ENCODE peak calls at places on chromosomes 7 and 10, in six cellular contexts. Q is H54, Z is vagina, G is HCT116, O is transverse colon, E is Peyer's patch. W is an unnamed sample.

GRCh38 chr10:107364872-107365271 is 200.4 kb upstream of the SORCS1 start:
- DNase-seq in Q (no peak), Z (no peak), G (no peak), O (no peak), E (no peak), W (no peak)

GRCh38 chr7:16067695-16068094 is 353.6 kb downstream of the CRPPA start:
- DNase-seq in Q (no peak), Z (no peak), G (no peak), O (no peak), E (no peak), W (no peak)

GRCh38 chr7:136016649-136017395 is 39.7 kb upstream of the MTPN start:
- DNase-seq in Q (no peak), Z (no peak), G (no peak), O (no peak), E (no peak), W (no peak)

GRCh38 chr10:72638586-72639440 is 12.9 kb upstream of the MICU1 start:
- DNase-seq in Q (no peak), Z (no peak), G (no peak), O (no peak), E (no peak), W (no peak)

GRCh38 chr7:101299511-101300464 is 21.8 kb downstream of the IFT22 start:
- DNase-seq in Q (no peak), Z (no peak), G (no peak), O (no peak), E (no peak), W (no peak)

GRCh38 chr7:84536256-84536870 is 341.8 kb upstream of the SEMA3A start:
- DNase-seq in Q (no peak), Z (no peak), G (no peak), O (no peak), E (no peak), W (no peak)

GRCh38 chr10:30051220-30051619 is 8.2 kb downstream of the JCAD start:
- DNase-seq in Q (no peak), Z (no peak), G (no peak), O (no peak), E (no peak), W (no peak)

GRCh38 chr7:55382251-55382650 is 17.1 kb downstream of the LANCL2 start:
- DNase-seq in Q (no peak), Z (no peak), G (no peak), O (no peak), E (no peak), W (no peak)

GRCh38 chr10:77513783-77514331 is 123.8 kb downstream of the KCNMA1 start:
- DNase-seq in Q (peak), Z (no peak), G (peak), O (peak), E (peak), W (no peak)

GRCh38 chr7:24392774-24393173 is 108.8 kb downstream of the NPY start:
- DNase-seq in Q (no peak), Z (no peak), G (no peak), O (no peak), E (no peak), W (no peak)

GRCh38 chr7:21076054-21076453 is 289.4 kb upstream of the SP8 start:
- DNase-seq in Q (no peak), Z (no peak), G (no peak), O (peak), E (no peak), W (no peak)

GRCh38 chr10:85786401-85786899 is 580.1 kb downstream of the GRID1 start:
- DNase-seq in Q (no peak), Z (no peak), G (peak), O (no peak), E (no peak), W (no peak)

GRCh38 chr7:45183711-45184210 is 26.2 kb downstream of the RAMP3 start:
- DNase-seq in Q (no peak), Z (peak), G (no peak), O (no peak), E (peak), W (no peak)

GRCh38 chr7:26466007-26466406 is 174.3 kb downstream of the SNX10 start:
- DNase-seq in Q (no peak), Z (no peak), G (no peak), O (no peak), E (no peak), W (no peak)

GRCh38 chr10:33273295-33274002 is 61.0 kb downstream of the NRP1 start:
- DNase-seq in Q (peak), Z (no peak), G (no peak), O (peak), E (peak), W (no peak)

GRCh38 chr10:122643931-122644534 is 55.6 kb downstream of the C10orf120 start:
- DNase-seq in Q (no peak), Z (no peak), G (no peak), O (no peak), E (no peak), W (no peak)

GRCh38 chr7:91182819-91183405 is 81.3 kb upstream of the FZD1 start:
- DNase-seq in Q (peak), Z (no peak), G (no peak), O (no peak), E (no peak), W (no peak)

GRCh38 chr10:15703167-15703880 is 16.4 kb downstream of the ITGA8 start:
- DNase-seq in Q (no peak), Z (no peak), G (no peak), O (no peak), E (no peak), W (no peak)

GRCh38 chr7:76000566-76000965 is 6.2 kb upstream of the TMEM120A start:
- DNase-seq in Q (no peak), Z (no peak), G (no peak), O (no peak), E (no peak), W (no peak)

GRCh38 chr7:28990200-28990960 is 32.2 kb upstream of the TRIL start:
- DNase-seq in Q (no peak), Z (no peak), G (no peak), O (no peak), E (no peak), W (no peak)

DNA sequence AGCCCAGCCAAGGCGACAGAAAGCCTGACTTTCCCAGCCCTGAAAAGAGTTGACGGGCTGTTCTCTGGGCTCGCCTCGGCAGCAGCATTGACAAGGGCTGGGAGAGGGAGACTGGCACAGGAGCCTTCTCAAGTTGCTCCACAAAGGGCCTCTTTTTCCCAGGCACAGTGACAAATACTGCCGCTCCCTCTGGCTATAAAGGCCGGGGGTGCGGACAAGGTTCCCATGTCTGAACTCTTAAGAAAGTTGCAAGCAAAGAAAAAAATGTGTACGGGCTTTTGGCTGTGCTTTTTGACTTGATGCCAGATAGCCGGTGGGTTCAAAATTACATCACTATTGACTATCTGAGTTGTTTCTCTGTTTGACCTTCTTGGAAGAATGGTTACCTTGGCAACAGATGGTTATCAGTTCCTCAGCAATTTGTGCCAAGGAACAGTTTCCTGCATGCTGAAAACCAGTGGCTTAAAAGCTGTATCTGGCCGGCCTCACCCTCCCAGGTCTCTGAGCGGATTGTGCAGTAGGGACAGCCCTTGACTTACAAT is 115.9 kb upstream of the EEPD1 start:
- DNase-seq in Q (no peak), Z (peak), G (no peak), O (peak), E (peak), W (peak)
- TF ChIP-seq POLR2A in Q (no peak), Z (no peak), G (no peak), O (no peak), E (no peak), W (no peak)

GRCh38 chr10:102420810-102421644 is at the start of gene FBXL15:
- DNase-seq in Q (peak), Z (peak), G (peak), O (peak), E (peak), W (peak)

GRCh38 chr10:102418612-102419560 is at the start of gene PSD:
- DNase-seq in Q (no peak), Z (no peak), G (no peak), O (no peak), E (no peak), W (no peak)

GRCh38 chr10:102421645-102422585 is 1.3 kb downstream of the FBXL15 start:
- DNase-seq in Q (no peak), Z (no peak), G (no peak), O (peak), E (peak), W (peak)

GRCh38 chr10:102420443-102420809 is 210 bp upstream of the FBXL15 start:
- DNase-seq in Q (peak), Z (no peak), G (no peak), O (peak), E (no peak), W (no peak)

DNA sequence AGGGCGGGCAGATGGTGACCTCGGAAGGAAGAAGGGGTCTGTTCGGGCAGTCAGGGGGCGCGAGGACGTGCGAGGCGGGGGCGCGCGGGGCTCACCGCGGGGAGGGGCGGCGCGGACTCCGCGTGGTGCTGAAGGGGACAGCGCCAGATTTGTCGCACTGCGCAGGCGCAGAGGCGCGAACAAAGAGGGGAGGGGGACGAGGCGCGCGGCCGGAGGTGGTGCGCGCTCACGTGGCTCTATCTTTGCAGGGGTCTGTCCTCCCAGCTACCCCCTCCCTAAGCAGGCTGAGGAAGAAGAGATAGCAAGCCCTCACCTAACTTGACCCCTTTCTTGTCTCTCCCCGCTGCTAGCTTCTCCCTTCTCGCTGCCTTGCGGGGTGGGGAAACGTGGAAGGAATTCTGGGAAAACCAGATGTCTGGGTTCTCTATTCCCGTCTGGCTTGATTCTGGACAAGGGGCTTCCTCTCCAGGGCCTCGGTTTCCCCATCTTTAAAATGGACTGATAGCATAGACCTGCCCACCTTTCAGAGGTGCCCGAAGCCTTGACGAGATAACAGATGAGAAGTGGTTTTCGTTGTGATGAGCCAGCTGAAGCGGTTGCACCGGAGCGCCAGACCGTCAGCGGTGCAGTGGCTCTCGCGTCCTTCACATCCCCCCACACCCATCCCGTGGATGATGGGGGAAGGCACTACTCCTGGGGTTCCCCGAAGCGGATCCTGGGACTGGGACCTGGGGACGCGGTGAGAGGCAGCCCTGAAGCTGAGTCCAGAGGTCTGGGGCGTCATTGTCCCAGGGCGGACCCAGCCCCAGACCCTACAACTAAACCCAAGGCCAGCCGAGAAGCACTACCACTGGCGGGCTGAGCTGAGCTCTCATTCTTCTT is 834 bp upstream of the FBXL15 start:
- DNase-seq in Q (no peak), Z (no peak), G (no peak), O (peak), E (peak), W (peak)
- TF ChIP-seq POLR2A in Q (no peak), Z (no peak), G (no peak), O (no peak), E (no peak), W (no peak)

GRCh38 chr7:73622909-73623797 is 1.2 kb downstream of the MLXIPL start:
- DNase-seq in Q (no peak), Z (no peak), G (no peak), O (peak), E (peak), W (peak)
- TF ChIP-seq POLR2A in Q (no peak), Z (no peak), G (no peak), O (no peak), E (peak), W (no peak)

GRCh38 chr10:79349072-79349491 is 1.8 kb downstream of the PPIF start:
- DNase-seq in Q (no peak), Z (peak), G (no peak), O (no peak), E (no peak), W (no peak)

GRCh38 chr10:79348640-79348988 is 1.3 kb downstream of the PPIF start:
- DNase-seq in Q (no peak), Z (peak), G (no peak), O (no peak), E (no peak), W (peak)

GRCh38 chr10:79347226-79347893 is at the start of gene PPIF:
- DNase-seq in Q (peak), Z (peak), G (peak), O (peak), E (peak), W (peak)

GRCh38 chr10:79346388-79347225 is 662 bp upstream of the PPIF start:
- DNase-seq in Q (no peak), Z (peak), G (peak), O (no peak), E (no peak), W (peak)

DNA sequence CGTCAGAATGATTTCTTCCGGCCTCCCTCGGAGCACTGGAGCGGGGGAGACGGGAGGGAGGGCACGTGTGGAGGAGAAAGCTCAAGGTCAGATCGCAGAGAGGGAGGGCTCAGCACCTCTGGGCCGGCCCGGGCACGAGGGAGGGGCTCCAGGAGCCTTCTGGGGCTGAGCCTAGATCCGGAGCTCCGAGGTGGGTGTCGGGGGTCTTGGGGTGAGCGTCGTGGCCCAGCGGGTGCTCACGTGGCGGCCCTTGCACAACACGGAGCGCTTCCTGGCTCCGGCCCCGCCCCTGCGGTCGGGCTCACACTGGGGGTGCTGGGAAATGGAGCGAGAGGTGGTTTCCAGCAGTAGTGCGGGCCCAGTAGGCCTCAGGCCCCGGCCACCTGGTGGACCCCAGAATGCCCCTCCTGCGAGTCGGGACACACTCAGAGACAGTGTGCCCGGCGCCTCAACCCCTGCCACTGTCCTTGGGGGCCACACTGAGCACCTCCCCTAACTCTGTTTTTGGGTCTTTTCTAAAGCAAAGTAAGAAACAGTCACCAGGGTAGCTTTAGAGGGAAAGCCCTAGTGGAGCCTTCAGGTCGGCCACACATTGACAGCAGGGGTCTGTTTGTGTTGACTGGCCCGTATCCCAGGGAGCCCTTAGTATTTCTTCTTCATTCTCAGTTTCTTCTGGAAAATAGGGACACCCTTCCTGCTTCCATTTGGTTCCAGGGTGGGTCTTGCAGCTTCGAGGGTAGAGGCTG is 798 bp downstream of the PPIF start:
- DNase-seq in Q (peak), Z (peak), G (peak), O (peak), E (peak), W (peak)
- TF ChIP-seq POLR2A in Q (peak), Z (no peak), G (no peak), O (no peak), E (no peak), W (no peak)

GRCh38 chr10:60944159-60944909 is at the start of gene RHOBTB1:
- DNase-seq in Q (peak), Z (peak), G (no peak), O (peak), E (peak), W (peak)
- TF ChIP-seq POLR2A in Q (peak), Z (no peak), G (no peak), O (peak), E (peak), W (no peak)

GRCh38 chr7:157851501-157852067 is 514.8 kb downstream of the DNAJB6 start:
- DNase-seq in Q (peak), Z (no peak), G (peak), O (peak), E (no peak), W (peak)
- TF ChIP-seq POLR2A in Q (peak), Z (no peak), G (no peak), O (no peak), E (no peak), W (peak)

GRCh38 chr7:129950191-129950940 is 2.4 kb downstream of the UBE2H start:
- DNase-seq in Q (no peak), Z (no peak), G (no peak), O (no peak), E (no peak), W (no peak)

GRCh38 chr7:129948338-129948737 is 4.4 kb downstream of the UBE2H start:
- DNase-seq in Q (no peak), Z (no peak), G (no peak), O (no peak), E (no peak), W (no peak)

GRCh38 chr7:129948877-129949291 is 3.9 kb downstream of the UBE2H start:
- DNase-seq in Q (peak), Z (peak), G (peak), O (peak), E (peak), W (peak)

GRCh38 chr7:129947701-129948100 is 5.1 kb downstream of the UBE2H start:
- DNase-seq in Q (no peak), Z (no peak), G (no peak), O (no peak), E (no peak), W (no peak)

GRCh38 chr7:129949292-129950133 is 3.2 kb downstream of the UBE2H start:
- DNase-seq in Q (no peak), Z (no peak), G (peak), O (peak), E (no peak), W (no peak)
- TF ChIP-seq POLR2A in Q (no peak), Z (no peak), G (no peak), O (no peak), E (peak), W (no peak)

DNA sequence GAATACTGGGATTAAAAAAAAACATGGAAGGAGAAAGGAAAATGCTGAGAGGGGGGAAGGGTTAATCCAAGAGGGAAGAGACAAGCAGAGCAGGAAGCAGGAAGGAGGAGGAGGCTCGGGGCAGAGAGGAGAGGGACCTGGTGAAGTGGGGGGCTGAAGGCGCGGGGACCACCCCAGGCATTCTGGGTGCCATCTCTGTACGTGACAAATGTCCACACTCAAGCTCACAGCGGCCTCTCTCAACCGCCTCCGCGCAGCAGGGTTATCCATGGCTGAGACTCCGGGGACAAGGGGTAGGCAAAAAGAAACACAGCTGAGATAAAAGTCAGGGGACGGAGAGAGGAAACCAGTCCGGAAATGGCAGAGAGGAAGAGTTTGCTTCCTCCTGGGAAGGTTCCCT is 33.9 kb downstream of the EN2 start:
- DNase-seq in Q (no peak), Z (no peak), G (no peak), O (no peak), E (no peak), W (no peak)
- TF ChIP-seq POLR2A in Q (no peak), Z (no peak), G (no peak), O (no peak), E (no peak), W (no peak)

GRCh38 chr10:7817576-7817975 is 729 bp upstream of the TAF3 start:
- DNase-seq in Q (no peak), Z (no peak), G (no peak), O (no peak), E (no peak), W (peak)

GRCh38 chr10:7813481-7813880 is 4.8 kb upstream of the TAF3 start:
- DNase-seq in Q (no peak), Z (no peak), G (no peak), O (no peak), E (no peak), W (no peak)

GRCh38 chr10:7819126-7819470 is 793 bp downstream of the TAF3 start:
- DNase-seq in Q (no peak), Z (no peak), G (no peak), O (peak), E (no peak), W (peak)

GRCh38 chr10:7817984-7818294 is 366 bp upstream of the TAF3 start:
- DNase-seq in Q (no peak), Z (no peak), G (no peak), O (no peak), E (no peak), W (no peak)

GRCh38 chr10:7818295-7819125 is at the start of gene TAF3:
- DNase-seq in Q (peak), Z (no peak), G (peak), O (peak), E (peak), W (peak)
- TF ChIP-seq POLR2A in Q (peak), Z (no peak), G (peak), O (peak), E (peak), W (peak)

W was measured in erythroblast.